ENCODE peak calls at places on chromosomes 5 and 9, in five cellular contexts. I is activated T-cell treated with anti-CD3 and anti-CD28 coated beads for 24 hours, W is lung microvascular endothelial cell, Y is globus pallidus, H is sigmoid colon. A is an unnamed sample.

GRCh38 chr5:111733571-111733970 is 23.4 kb downstream of the NREP start:
- DNase-seq in H (no peak), W (no peak), Y (no peak), I (no peak), A (no peak)

GRCh38 chr5:112795944-112796678 is 58.4 kb downstream of the APC start:
- DNase-seq in H (no peak), W (no peak), Y (no peak), I (no peak), A (peak; percentile 47)

GRCh38 chr9:87270241-87271234 is 227.1 kb upstream of the DAPK1 start:
- DNase-seq in Y (no peak), W (peak; percentile 2), I (no peak), H (no peak), A (peak; percentile 35)

GRCh38 chr5:44987026-44987425 is 178.3 kb downstream of the MRPS30 start:
- DNase-seq in I (no peak), H (no peak), Y (no peak), W (no peak), A (no peak)

GRCh38 chr9:97310896-97311295 is 3.4 kb downstream of the CCDC180 start:
- DNase-seq in W (no peak), Y (no peak), I (no peak), H (no peak), A (no peak)

GRCh38 chr9:136219276-136219675 is 14.3 kb upstream of the LHX3 start:
- DNase-seq in I (no peak), H (no peak), W (no peak), Y (no peak), A (no peak)

GRCh38 chr5:2375796-2376195 is 375.7 kb downstream of the IRX2 start:
- DNase-seq in H (no peak), I (no peak), W (no peak), Y (no peak), A (no peak)

GRCh38 chr5:90111354-90112070 is 298.0 kb downstream of the CETN3 start:
- DNase-seq in W (peak; percentile 2), I (no peak), Y (no peak), H (no peak), A (no peak)

GRCh38 chr9:132826576-132827365 is 51.3 kb downstream of the AK8 start:
- DNase-seq in W (no peak), I (no peak), Y (no peak), H (peak; percentile 46), A (no peak)

GRCh38 chr5:15790446-15791005 is 290.5 kb downstream of the FBXL7 start:
- DNase-seq in W (peak; percentile 60), I (no peak), H (no peak), Y (no peak), A (peak; percentile 63)

GRCh38 chr9:33120620-33121019 is 44.1 kb upstream of the SMU1 start:
- DNase-seq in W (no peak), I (no peak), Y (no peak), H (no peak), A (peak; percentile 48)

GRCh38 chr5:115599502-115599901 is 2.8 kb downstream of the TICAM2 start:
- DNase-seq in I (no peak), H (no peak), Y (peak; percentile 53), W (peak; percentile 23), A (no peak)

GRCh38 chr9:123246534-123246933 is 21.9 kb downstream of the STRBP start:
- DNase-seq in I (no peak), W (peak; percentile 12), Y (no peak), H (no peak), A (peak; percentile 48)

GRCh38 chr5:93580387-93581100 is 475 bp downstream of the NR2F1-AS1 start:
- DNase-seq in W (peak; percentile 70), I (no peak), Y (no peak), H (peak; percentile 73), A (peak; percentile 61)

GRCh38 chr5:172648755-172649154 is 7.7 kb downstream of the NEURL1B start:
- DNase-seq in W (no peak), H (no peak), I (no peak), Y (no peak), A (no peak)

GRCh38 chr9:135103931-135104639 is 16.6 kb downstream of the OLFM1 start:
- DNase-seq in W (no peak), Y (no peak), H (no peak), I (no peak), A (no peak)

GRCh38 chr9:129932303-129933151 is 97.3 kb downstream of the USP20 start:
- DNase-seq in H (no peak), W (peak; percentile 54), Y (no peak), I (no peak), A (peak; percentile 32)

GRCh38 chr5:151870820-151871219 is 53.8 kb downstream of the GLRA1 start:
- DNase-seq in W (peak; percentile 52), I (no peak), Y (no peak), H (no peak), A (peak; percentile 18)

GRCh38 chr5:150609843-150610584 is 30.4 kb upstream of the SYNPO start:
- DNase-seq in Y (peak; percentile 50), W (no peak), H (peak; percentile 82), I (no peak), A (no peak)

GRCh38 chr9:93702261-93702660 is 125.9 kb downstream of the PHF2 start:
- DNase-seq in Y (no peak), H (no peak), I (no peak), W (no peak), A (no peak)

GRCh38 chr5:96935556-96936430 is at the start of gene LNPEP:
- DNase-seq in I (peak; percentile 91), H (peak; percentile 98), W (peak; percentile 98), Y (peak; percentile 97), A (peak; percentile 98)

GRCh38 chr9:122251351-122251750 is 13.3 kb downstream of the RBM18 start:
- DNase-seq in Y (peak; percentile 70), I (no peak), H (no peak), W (no peak), A (no peak)

GRCh38 chr9:8613346-8613825 is 813.8 kb upstream of the DMAC1 start:
- DNase-seq in Y (no peak), H (no peak), W (no peak), I (no peak), A (no peak)

GRCh38 chr5:133825631-133826289 is 142.7 kb downstream of the C5orf15 start:
- DNase-seq in H (no peak), W (no peak), I (no peak), Y (no peak), A (no peak)

GRCh38 chr9:82993856-82994605 is 68.9 kb downstream of the RASEF start:
- DNase-seq in H (no peak), Y (no peak), W (no peak), I (no peak), A (no peak)

GRCh38 chr9:123131258-123131657 is 97.8 kb downstream of the GPR21 start:
- DNase-seq in Y (no peak), W (peak; percentile 17), H (no peak), I (no peak), A (no peak)

GRCh38 chr9:127812936-127813675 is 10.4 kb downstream of the FPGS start:
- DNase-seq in Y (no peak), H (no peak), I (no peak), W (no peak), A (no peak)